ENCODE peak calls at places on chromosomes 2 and 18, in four cellular contexts. X is tibial nerve, D is A549, R is kidney. A is an unnamed sample.

GRCh38 chr2:46435353-46435752 is 44.0 kb upstream of the TMEM247 start:
- DNase-seq in R (no peak), X (no peak), D (no peak), A (no peak)

GRCh38 chr2:241123816-241124536 is 21.9 kb upstream of the MTERF4 start:
- DNase-seq in X (no peak), R (peak), D (no peak), A (no peak)

GRCh38 chr18:44922968-44923367 is 242.3 kb downstream of the SETBP1 start:
- DNase-seq in R (no peak), X (no peak), D (no peak), A (no peak)

GRCh38 chr2:202450785-202451184 is 74.7 kb downstream of the BMPR2 start:
- DNase-seq in X (no peak), R (no peak), D (no peak), A (no peak)

GRCh38 chr2:239223029-239223329 is 177.8 kb downstream of the HDAC4 start:
- DNase-seq in D (no peak), R (no peak), X (no peak), A (no peak)

GRCh38 chr2:950627-950992 is at the start of gene SNTG2:
- DNase-seq in D (no peak), X (no peak), R (no peak), A (no peak)

GRCh38 chr18:26473721-26474120 is 74.6 kb downstream of the KCTD1 start:
- DNase-seq in D (no peak), X (no peak), R (no peak), A (no peak)

GRCh38 chr2:6977095-6977777 is 60.0 kb downstream of the RNF144A start:
- DNase-seq in D (peak), R (no peak), X (no peak), A (no peak)

GRCh38 chr2:149087751-149088150 is 49.3 kb downstream of the LYPD6B start:
- DNase-seq in R (no peak), X (no peak), D (no peak), A (no peak)

GRCh38 chr18:3221496-3221895 is 1.7 kb upstream of the MYOM1 start:
- DNase-seq in X (no peak), D (no peak), R (no peak), A (no peak)

GRCh38 chr2:204585930-204586329 is 40.7 kb downstream of the PARD3B start:
- DNase-seq in D (no peak), X (no peak), R (no peak), A (no peak)

GRCh38 chr18:37588289-37588688 is 22.7 kb upstream of the CELF4 start:
- DNase-seq in D (no peak), X (no peak), R (no peak), A (no peak)

GRCh38 chr2:157895531-157895930 is 19.4 kb upstream of the ACVR1 start:
- DNase-seq in R (no peak), D (no peak), X (no peak), A (no peak)

GRCh38 chr2:109372171-109372568 is 241.6 kb downstream of the SEPTIN10 start:
- DNase-seq in R (no peak), X (no peak), D (no peak), A (no peak)

GRCh38 chr2:41853427-41854191 is 194.2 kb upstream of the PKDCC start:
- DNase-seq in R (no peak), X (no peak), D (peak), A (no peak)

GRCh38 chr2:86593266-86593665 is 30.0 kb upstream of the CHMP3 start:
- DNase-seq in R (no peak), D (no peak), X (no peak), A (no peak)

GRCh38 chr2:203040966-203041521 is 26.4 kb downstream of the NBEAL1 start:
- DNase-seq in X (no peak), R (no peak), D (no peak), A (no peak)

GRCh38 chr18:63016270-63016669 is 300.9 kb downstream of the PHLPP1 start:
- DNase-seq in D (peak), R (no peak), X (no peak), A (no peak)

GRCh38 chr2:209380278-209380677 is 43.6 kb upstream of the MAP2 start:
- DNase-seq in D (no peak), X (no peak), R (no peak), A (no peak)

GRCh38 chr2:20728114-20728758 is 61.3 kb downstream of the GDF7 start:
- DNase-seq in R (no peak), D (no peak), X (no peak), A (no peak)

GRCh38 chr2:172226244-172227061 is 123.8 kb upstream of the DLX2 start:
- DNase-seq in X (no peak), D (no peak), R (no peak), A (no peak)

GRCh38 chr2:173654146-173654895 is 299.6 kb downstream of the CDCA7 start:
- DNase-seq in D (no peak), X (no peak), R (no peak), A (no peak)

GRCh38 chr18:76801567-76802505 is 20.5 kb upstream of the ZNF236 start:
- DNase-seq in X (peak), D (peak), R (peak), A (no peak)

DNA sequence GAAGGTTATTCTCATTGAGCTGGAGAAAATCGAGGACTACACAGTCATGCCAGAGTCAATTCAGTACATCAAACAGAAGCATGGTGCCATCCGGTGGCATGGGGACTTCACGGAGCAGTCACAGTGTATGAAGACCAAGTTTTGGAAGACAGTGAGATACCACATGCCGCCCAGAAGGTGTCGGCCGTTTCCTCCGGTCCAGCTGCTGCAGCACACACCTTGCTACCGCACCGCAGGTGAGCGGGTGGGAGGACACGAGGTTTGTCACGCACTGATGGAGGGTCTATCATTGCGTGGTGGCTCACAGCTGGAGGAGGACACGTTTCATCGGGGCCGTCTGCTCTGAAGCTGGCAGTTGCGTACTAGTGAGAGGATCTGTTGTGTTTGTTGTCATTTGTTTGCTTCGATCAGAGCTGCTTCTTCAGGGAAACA is 48.2 kb downstream of the IL1RL2 start:
- DNase-seq in R (no peak), X (no peak), D (peak), A (no peak)
- TF ChIP-seq CTCF in R (no peak), X (no peak), D (no peak), A (no peak)

GRCh38 chr18:64119916-64120315 is 29.0 kb downstream of the LINC00305 start:
- DNase-seq in R (no peak), X (no peak), D (peak), A (no peak)
- TF ChIP-seq CTCF in R (no peak), X (no peak), D (peak), A (no peak)

GRCh38 chr2:216216951-216217903 is 108.1 kb downstream of the XRCC5 start:
- DNase-seq in R (no peak), D (peak), X (no peak), A (no peak)

GRCh38 chr2:216217904-216218260 is 108.7 kb downstream of the XRCC5 start:
- DNase-seq in D (no peak), X (no peak), R (no peak), A (no peak)

GRCh38 chr2:216214768-216215167 is 105.6 kb downstream of the XRCC5 start:
- DNase-seq in X (no peak), D (no peak), R (no peak), A (no peak)

GRCh38 chr2:216219866-216220265 is 110.7 kb downstream of the XRCC5 start:
- DNase-seq in X (no peak), R (no peak), D (no peak), A (no peak)

GRCh38 chr2:216215991-216216390 is 106.8 kb downstream of the XRCC5 start:
- DNase-seq in R (no peak), D (peak), X (no peak), A (no peak)
- TF ChIP-seq CTCF in R (no peak), D (peak), X (no peak), A (no peak)

DNA sequence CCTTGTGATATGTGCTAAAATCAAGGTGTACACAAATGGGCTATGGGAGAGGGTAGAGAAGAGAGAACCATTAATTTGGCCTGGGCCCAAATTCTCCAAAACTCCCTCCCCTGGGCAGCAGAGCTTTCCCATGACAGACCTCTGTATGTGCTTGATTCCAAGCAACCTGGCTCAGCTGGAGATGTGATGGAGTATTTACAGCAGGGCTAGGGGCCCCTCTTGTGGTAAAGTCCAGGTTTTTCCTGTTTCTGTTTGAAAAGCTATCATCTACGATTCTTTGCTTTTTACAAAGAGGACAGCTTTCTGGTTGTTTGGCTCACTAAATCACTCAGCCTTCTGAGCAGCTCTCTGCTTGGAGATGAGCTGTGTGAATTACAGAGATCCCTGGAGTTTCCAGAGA is 40.3 kb downstream of the KCNS3 start:
- DNase-seq in D (no peak), R (no peak), X (no peak), A (no peak)
- TF ChIP-seq CTCF in D (no peak), R (no peak), X (no peak), A (no peak)

DNA sequence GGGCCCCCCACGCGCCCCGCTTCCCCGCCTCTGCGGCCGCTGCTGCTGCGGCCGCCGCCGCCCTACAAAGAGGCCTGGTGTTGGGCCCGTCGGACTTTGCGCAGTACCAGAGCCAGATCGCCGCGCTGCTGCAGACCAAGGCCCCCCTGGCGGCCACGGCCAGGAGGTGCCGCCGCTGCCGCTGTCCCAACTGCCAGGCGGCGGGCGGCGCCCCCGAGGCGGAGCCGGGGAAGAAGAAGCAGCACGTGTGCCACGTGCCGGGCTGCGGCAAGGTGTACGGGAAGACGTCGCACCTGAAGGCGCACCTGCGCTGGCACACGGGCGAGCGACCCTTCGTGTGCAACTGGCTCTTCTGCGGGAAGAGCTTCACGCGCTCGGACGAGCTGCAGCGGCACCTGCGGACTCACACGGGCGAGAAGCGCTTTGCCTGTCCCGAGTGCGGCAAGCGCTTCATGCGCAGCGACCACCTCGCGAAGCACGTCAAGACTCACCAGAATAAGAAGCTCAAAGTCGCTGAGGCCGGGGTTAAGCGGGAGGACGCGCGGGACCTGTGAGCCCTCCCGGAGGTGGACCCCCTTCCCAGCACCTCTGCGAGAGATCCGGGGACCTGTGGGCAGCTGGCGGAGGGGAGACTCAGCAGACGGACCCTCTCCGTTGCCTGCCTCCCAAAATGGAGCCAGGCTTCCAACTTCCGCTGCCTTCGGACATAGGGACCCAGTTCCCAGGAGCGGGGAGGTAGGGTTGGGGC is 1.9 kb downstream of the SP5 start:
- DNase-seq in R (peak), X (peak), D (peak), A (no peak)
- TF ChIP-seq CTCF in R (peak), X (peak), D (peak), A (no peak)

DNA sequence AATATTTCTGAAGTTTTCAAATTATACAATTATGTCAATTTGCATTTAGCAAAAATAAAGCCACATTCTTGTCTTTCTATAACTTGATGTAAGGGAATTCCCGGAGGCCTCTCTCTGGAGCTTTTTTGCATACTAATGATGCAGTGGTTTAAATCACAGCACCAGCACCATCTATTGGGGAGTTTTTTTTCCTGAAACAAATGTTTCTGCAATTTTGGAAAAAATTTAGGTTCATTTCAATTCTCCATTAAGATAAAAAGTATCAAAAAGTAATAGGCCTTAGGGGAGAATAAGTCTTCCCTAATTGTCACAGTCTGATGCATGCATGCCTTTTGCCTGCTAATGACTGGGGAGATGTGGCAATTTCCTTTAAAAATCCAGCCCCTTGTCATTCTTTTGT is 13.5 kb downstream of the CBLN2 start:
- DNase-seq in D (no peak), R (no peak), X (no peak), A (no peak)
- TF ChIP-seq CTCF in D (peak), R (no peak), X (no peak), A (no peak)

GRCh38 chr2:72198532-72199241 is 51.0 kb upstream of the CYP26B1 start:
- DNase-seq in R (no peak), X (no peak), D (peak), A (no peak)
- TF ChIP-seq CTCF in R (no peak), X (no peak), D (peak), A (no peak)

DNA sequence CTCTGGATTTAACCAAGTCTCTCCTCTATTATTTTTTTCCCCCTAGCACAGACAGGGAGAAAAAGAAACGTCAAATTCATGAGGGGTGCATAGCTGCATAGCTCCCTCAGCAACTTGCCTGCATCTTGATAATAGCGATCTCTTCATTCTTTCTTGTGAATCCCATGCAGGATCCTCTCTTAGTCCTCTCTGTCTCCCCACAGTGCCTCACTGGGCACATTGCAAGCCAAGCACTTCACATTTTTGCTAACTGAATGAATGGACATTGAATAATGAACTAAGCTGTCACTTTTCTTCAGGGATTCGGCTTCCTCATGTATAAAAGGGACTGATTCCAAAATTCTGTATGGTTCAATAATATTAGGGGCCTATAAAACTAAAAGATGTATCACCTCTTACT is 2.9 kb upstream of the EPB41L3 start:
- DNase-seq in D (peak), X (no peak), R (no peak), A (no peak)
- TF ChIP-seq CTCF in D (no peak), X (peak), R (peak), A (no peak)

GRCh38 chr2:72104821-72105588 is 42.7 kb downstream of the CYP26B1 start:
- DNase-seq in R (no peak), X (no peak), D (no peak), A (no peak)
- TF ChIP-seq CTCF in R (no peak), X (no peak), D (no peak), A (no peak)

A was measured in omental fat pad.